ENCODE peak calls at places on chromosomes 4 and X, in ten cellular contexts. E is HCT116, H is prostate gland, V is spleen, Q is stomach, C is transverse colon, X is SK-N-SH, L is upper lobe of left lung, M is Panc1, T is HepG2. O is an unnamed sample.

GRCh38 chr4:177964693-177965168 is 522.5 kb upstream of the AGA start:
- DNase-seq in E (no peak), H (no peak), V (no peak), Q (no peak), C (no peak), X (no peak), L (no peak), M (no peak), T (no peak), O (no peak)

GRCh38 chr4:147707892-147708672 is 23.8 kb upstream of the ARHGAP10 start:
- DNase-seq in E (peak; percentile 66), H (peak; percentile 54), V (no peak), Q (peak; percentile 68), C (peak; percentile 33), X (peak; percentile 57), L (no peak), M (peak; percentile 52), T (peak; percentile 19), O (no peak)

GRCh38 chrX:11688201-11688600 is 22.5 kb upstream of the ARHGAP6 start:
- DNase-seq in E (no peak), H (no peak), V (no peak), Q (no peak), C (no peak), X (no peak), L (no peak), M (no peak), T (no peak), O (no peak)

GRCh38 chr4:175421506-175421905 is 390.6 kb downstream of the GPM6A start:
- DNase-seq in E (no peak), H (no peak), V (no peak), Q (no peak), C (no peak), X (no peak), L (no peak), M (peak; percentile 30), T (peak; percentile 0), O (no peak)

GRCh38 chr4:2786794-2787229 is 6.1 kb upstream of the SH3BP2 start:
- DNase-seq in E (no peak), H (no peak), V (no peak), Q (no peak), C (no peak), X (peak; percentile 14), L (peak; percentile 58), M (no peak), T (no peak), O (no peak)

GRCh38 chr4:184802203-184803015 is 23.4 kb downstream of the ACSL1 start:
- DNase-seq in E (no peak), H (no peak), V (peak; percentile 52), Q (no peak), C (no peak), X (no peak), L (no peak), M (no peak), T (no peak), O (no peak)

GRCh38 chr4:20395160-20395773 is 143.6 kb downstream of the SLIT2 start:
- DNase-seq in E (peak; percentile 37), H (peak; percentile 7), V (no peak), Q (peak; percentile 38), C (peak; percentile 44), X (no peak), L (no peak), M (no peak), T (peak; percentile 32), O (no peak)

GRCh38 chrX:44871114-44871645 is 1.8 kb upstream of the KDM6A start:
- DNase-seq in E (no peak), H (no peak), V (no peak), Q (peak; percentile 45), C (peak; percentile 29), X (no peak), L (no peak), M (no peak), T (no peak), O (no peak)

GRCh38 chrX:124026529-124026928 is 65.0 kb downstream of the STAG2 start:
- DNase-seq in E (no peak), H (no peak), V (no peak), Q (no peak), C (no peak), X (no peak), L (no peak), M (no peak), T (no peak), O (no peak)

GRCh38 chr4:3202836-3203820 is 45.8 kb upstream of the MSANTD1 start:
- DNase-seq in E (no peak), H (no peak), V (no peak), Q (no peak), C (no peak), X (no peak), L (no peak), M (no peak), T (peak; percentile 56), O (no peak)

GRCh38 chrX:12497832-12498591 is 293.2 kb upstream of the PRPS2 start:
- DNase-seq in E (no peak), H (no peak), V (no peak), Q (no peak), C (no peak), X (peak; percentile 25), L (no peak), M (peak; percentile 10), T (no peak), O (no peak)

GRCh38 chr4:53015681-53016080 is 153.6 kb downstream of the RASL11B start:
- DNase-seq in E (peak; percentile 26), H (no peak), V (no peak), Q (no peak), C (peak; percentile 24), X (peak; percentile 36), L (no peak), M (no peak), T (peak; percentile 66), O (no peak)

GRCh38 chr4:106034751-106035150 is 139.5 kb downstream of the NPNT start:
- DNase-seq in E (no peak), H (no peak), V (no peak), Q (no peak), C (no peak), X (no peak), L (no peak), M (no peak), T (no peak), O (no peak)
- H3K27ac ChIP-seq in E (no peak overlapping the region), H (no peak overlapping the region), V (no peak overlapping the region), Q (no peak overlapping the region), C (no peak overlapping the region), X (no peak overlapping the region), L (no peak overlapping the region), M (no peak overlapping the region), T (peak overlapping the region; percentile 21), O (no peak overlapping the region)

GRCh38 chr4:40990202-40990898 is 224.0 kb downstream of the APBB2 start:
- DNase-seq in E (peak; percentile 73), H (no peak), V (no peak), Q (no peak), C (no peak), X (no peak), L (no peak), M (peak; percentile 98), T (peak; percentile 25), O (no peak)
- TF ChIP-seq POLR2AphosphoS5 in E (peak; percentile 43), H (no peak), V (no peak), Q (no peak), C (no peak), X (peak; percentile 66), L (no peak), M (no peak), T (no peak), O (no peak)

GRCh38 chr4:168141733-168142132 is 49.4 kb downstream of the ANXA10 start:
- DNase-seq in E (no peak), H (no peak), V (no peak), Q (no peak), C (no peak), X (no peak), L (no peak), M (no peak), T (no peak), O (no peak)

GRCh38 chr4:168139336-168139735 is 47.0 kb downstream of the ANXA10 start:
- DNase-seq in E (no peak), H (no peak), V (no peak), Q (no peak), C (no peak), X (no peak), L (no peak), M (no peak), T (no peak), O (no peak)
- H3K27ac ChIP-seq in E (peak overlapping the region; percentile 57), H (no peak overlapping the region), V (no peak overlapping the region), Q (no peak overlapping the region), C (no peak overlapping the region), X (peak overlapping the region; percentile 86), L (no peak overlapping the region), M (no peak overlapping the region), T (no peak overlapping the region), O (no peak overlapping the region)

GRCh38 chr4:16641971-16642370 is 256.5 kb downstream of the LDB2 start:
- DNase-seq in E (no peak), H (no peak), V (no peak), Q (no peak), C (no peak), X (no peak), L (no peak), M (no peak), T (no peak), O (no peak)

GRCh38 chr4:16646459-16646858 is 252.0 kb downstream of the LDB2 start:
- DNase-seq in E (no peak), H (no peak), V (no peak), Q (no peak), C (no peak), X (no peak), L (no peak), M (no peak), T (no peak), O (no peak)

GRCh38 chr4:16642897-16643296 is 255.5 kb downstream of the LDB2 start:
- DNase-seq in E (no peak), H (no peak), V (no peak), Q (no peak), C (no peak), X (peak; percentile 51), L (no peak), M (no peak), T (peak; percentile 7), O (no peak)

GRCh38 chr4:16643852-16644251 is 254.6 kb downstream of the LDB2 start:
- DNase-seq in E (no peak), H (no peak), V (no peak), Q (no peak), C (no peak), X (no peak), L (no peak), M (no peak), T (no peak), O (no peak)
- TF ChIP-seq POLR2AphosphoS5 in E (no peak), H (no peak), V (no peak), Q (no peak), C (no peak), X (no peak), L (no peak), M (no peak), T (no peak), O (no peak)

GRCh38 chr4:109414938-109415337 is 18.7 kb upstream of the SEC24B start:
- DNase-seq in E (no peak), H (no peak), V (no peak), Q (no peak), C (no peak), X (no peak), L (no peak), M (no peak), T (no peak), O (no peak)
- H3K27ac ChIP-seq in E (no peak overlapping the region), H (no peak overlapping the region), V (no peak overlapping the region), Q (no peak overlapping the region), C (no peak overlapping the region), X (no peak overlapping the region), L (no peak overlapping the region), M (no peak overlapping the region), T (no peak overlapping the region), O (no peak overlapping the region)